ENCODE peak calls at places on chromosomes 11 and 22, in five cellular contexts. B is CD4-positive, alpha-beta memory T cell; E is GM23338; R is gastrocnemius medialis; W is adrenal gland. V is an unnamed sample.

GRCh38 chr11:116610190-116610589 is 162.6 kb downstream of the BUD13 start:
- DNase-seq in B (no peak), E (no peak), R (no peak), W (no peak), V (no peak)

GRCh38 chr22:36055376-36056310 is 27.0 kb upstream of the RBFOX2 start:
- DNase-seq in B (no peak), E (no peak), R (no peak), W (no peak), V (no peak)

GRCh38 chr11:67312187-67313021 is 9.1 kb downstream of the SSH3 start:
- DNase-seq in B (peak; percentile 81), E (no peak), R (no peak), W (no peak), V (no peak)

GRCh38 chr11:2991477-2992233 is 474 bp downstream of the NAP1L4 start:
- DNase-seq in B (no peak), E (peak; percentile 78), R (no peak), W (peak; percentile 59), V (no peak)

GRCh38 chr11:11978098-11978637 is 30.3 kb downstream of the DKK3 start:
- DNase-seq in B (no peak), E (no peak), R (no peak), W (no peak), V (no peak)

GRCh38 chr11:102276302-102277182 is 40.7 kb upstream of the BIRC3 start:
- DNase-seq in B (no peak), E (no peak), R (no peak), W (no peak), V (no peak)

GRCh38 chr11:45266693-45267451 is 19.3 kb downstream of the SYT13 start:
- DNase-seq in B (no peak), E (peak; percentile 87), R (no peak), W (no peak), V (no peak)

GRCh38 chr11:12502041-12502440 is 124.7 kb downstream of the PARVA start:
- DNase-seq in B (no peak), E (no peak), R (no peak), W (no peak), V (no peak)

GRCh38 chr11:12680246-12680939 is 6.2 kb downstream of the TEAD1 start:
- DNase-seq in B (peak; percentile 47), E (peak; percentile 97), R (peak; percentile 72), W (peak; percentile 22), V (peak; percentile 89)

GRCh38 chr11:59901306-59901705 is 22.7 kb downstream of the OOSP3 start:
- DNase-seq in B (no peak), E (no peak), R (no peak), W (no peak), V (no peak)

GRCh38 chr22:23305922-23306374 is 125.6 kb downstream of the BCR start:
- DNase-seq in B (no peak), E (no peak), R (peak; percentile 70), W (peak; percentile 87), V (peak; percentile 91)

GRCh38 chr11:100888836-100889235 is 201.7 kb downstream of the ARHGAP42 start:
- DNase-seq in B (no peak), E (no peak), R (no peak), W (no peak), V (no peak)

GRCh38 chr11:36057372-36058045 is 113.6 kb downstream of the LDLRAD3 start:
- DNase-seq in B (no peak), E (no peak), R (peak; percentile 28), W (peak; percentile 58), V (no peak)

DNA sequence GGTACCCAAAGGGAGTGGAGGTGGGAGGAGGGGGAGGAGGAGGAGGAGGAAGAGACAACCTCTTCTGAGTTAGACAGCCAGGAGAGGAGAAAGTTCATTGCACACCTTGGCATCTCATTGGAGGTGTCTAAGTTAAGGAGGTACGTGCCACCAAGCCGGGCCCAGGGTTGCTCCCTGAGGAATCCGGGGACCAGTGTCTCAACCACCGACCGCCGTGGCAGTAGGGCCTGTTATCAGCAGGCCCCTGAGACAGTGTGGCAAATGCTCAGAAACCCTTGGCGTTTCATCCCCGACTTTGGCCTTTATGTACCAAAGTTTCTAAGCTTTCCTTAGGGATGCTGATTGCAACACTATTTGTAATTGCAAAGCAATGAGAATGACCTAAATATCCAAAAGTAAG is 95.0 kb upstream of the NNMT start:
- DNase-seq in B (no peak), E (no peak), R (no peak), W (no peak), V (no peak)
- H3K27ac ChIP-seq in B (no peak overlapping the region), E (no peak overlapping the region), R (peak overlapping the region; percentile 90), W (no peak overlapping the region), V (peak overlapping the region; percentile 83)

GRCh38 chr11:69134957-69135356 is 20.8 kb upstream of the SMIM38 start:
- DNase-seq in B (no peak), E (no peak), R (no peak), W (no peak), V (no peak)
- H3K4me1 ChIP-seq in B (peaks cover 13% of the 10 kb centered on the region), E (no peaks in the 10 kb centered on the region), R (no peaks in the 10 kb centered on the region), W (no peaks in the 10 kb centered on the region), V (peaks cover 17% of the 10 kb centered on the region)

GRCh38 chr11:17952487-17952886 is 60.4 kb downstream of the SERGEF start:
- DNase-seq in B (no peak), E (no peak), R (no peak), W (no peak), V (no peak)
- H3K4me3 ChIP-seq in B (no peak overlapping the region), E (no peak overlapping the region), R (no peak overlapping the region), W (no peak overlapping the region), V (no peak overlapping the region)

GRCh38 chr11:107563702-107564101 is 1.8 kb downstream of the ALKBH8 start:
- DNase-seq in B (peak; percentile 50), E (peak; percentile 52), R (peak; percentile 17), W (peak; percentile 49), V (no peak)

GRCh38 chr11:107561688-107562087 is 3.8 kb downstream of the ALKBH8 start:
- DNase-seq in B (no peak), E (no peak), R (no peak), W (no peak), V (no peak)

GRCh38 chr11:107564877-107565218 is 687 bp downstream of the ALKBH8 start:
- DNase-seq in B (no peak), E (no peak), R (no peak), W (no peak), V (no peak)

GRCh38 chr11:107565219-107565937 is at the start of gene ALKBH8:
- DNase-seq in B (peak; percentile 86), E (peak; percentile 87), R (peak; percentile 59), W (peak; percentile 73), V (peak; percentile 76)

DNA sequence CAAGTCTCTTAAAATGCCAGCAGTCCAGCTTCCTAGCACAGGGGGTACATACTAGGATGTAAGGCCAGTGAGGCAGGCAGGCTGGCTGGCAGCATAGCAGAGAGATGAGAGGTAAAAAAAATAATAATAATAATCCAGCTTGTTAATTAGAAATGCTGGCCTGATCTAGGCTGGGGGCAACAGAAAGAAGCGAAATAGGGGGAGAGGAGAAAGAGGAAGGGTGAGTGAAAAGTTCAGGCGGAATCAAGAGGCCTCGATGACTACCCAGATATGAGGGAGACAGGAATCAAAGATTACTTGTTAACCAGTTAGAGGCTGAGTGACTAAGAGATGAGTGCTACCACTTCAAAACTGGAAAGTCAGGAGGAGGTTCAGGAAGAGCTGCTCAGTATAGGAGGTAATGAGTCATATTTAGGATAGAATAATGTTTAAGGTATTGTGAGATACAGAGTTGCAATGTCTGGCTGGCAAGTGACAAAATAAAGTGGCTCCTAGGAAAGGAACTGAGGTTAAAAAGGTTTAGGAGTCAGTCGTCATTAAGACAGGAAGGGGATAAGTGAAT is 2.8 kb downstream of the ALKBH8 start:
- DNase-seq in B (no peak), E (no peak), R (no peak), W (no peak), V (no peak)
- H3K27ac ChIP-seq in B (no peak overlapping the region), E (no peak overlapping the region), R (peak overlapping the region; percentile 89), W (no peak overlapping the region), V (peak overlapping the region; percentile 73)

DNA sequence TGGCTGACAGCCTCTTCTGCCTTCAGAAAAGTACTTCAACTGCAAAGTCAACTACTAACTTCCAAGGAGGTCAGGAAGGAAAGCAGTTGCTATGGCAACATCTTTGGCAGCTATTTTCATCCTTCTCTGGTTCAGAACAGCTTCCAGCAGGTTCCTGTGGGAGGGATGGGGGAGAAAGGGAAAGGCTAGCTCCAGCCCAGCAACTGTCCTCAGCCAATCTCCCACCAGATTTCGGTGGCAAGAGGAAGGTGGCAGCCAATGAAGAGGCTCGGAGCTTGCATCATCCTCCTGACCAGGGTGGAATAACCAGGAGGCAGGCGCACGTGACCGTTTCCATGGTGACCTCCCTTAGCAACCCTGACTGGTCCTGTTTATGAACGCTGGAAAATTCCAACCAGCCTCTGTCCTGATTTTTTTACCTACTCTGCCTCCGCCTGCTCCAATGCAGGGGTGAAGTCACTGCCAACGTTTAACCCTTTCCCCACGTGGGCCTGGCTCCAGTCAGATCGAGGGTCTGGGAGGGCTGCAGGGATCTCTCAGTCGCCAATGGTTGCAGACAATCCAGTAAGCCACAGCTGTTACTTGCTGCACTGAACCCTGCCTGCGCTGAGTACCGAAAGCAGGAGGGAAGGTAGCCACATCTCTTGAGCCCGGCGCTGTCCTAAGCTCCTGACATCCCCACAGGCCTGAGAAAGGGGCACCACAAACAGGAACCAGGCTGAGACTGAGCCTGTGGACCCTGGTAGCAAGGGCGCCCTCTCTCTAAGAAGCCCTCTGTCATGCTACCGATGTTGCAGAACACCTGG is 11.2 kb upstream of the MALAT1 start:
- DNase-seq in B (peak; percentile 36), E (peak; percentile 100), R (peak; percentile 99), W (peak; percentile 100), V (peak; percentile 100)
- H3K4me1 ChIP-seq in B (peaks cover 6% of the 10 kb centered on the region), E (peaks cover 70% of the 10 kb centered on the region), R (peaks cover 77% of the 10 kb centered on the region), W (peaks cover 67% of the 10 kb centered on the region), V (peaks cover 20% of the 10 kb centered on the region)